ENCODE peak calls at places on chromosomes 11 and 22, in ten cellular contexts. U is T follicular helper cell; Q is stimulated activated CD4-positive, alpha-beta T cell treated with anti-CD3 and anti-CD28 coated beads, Interleukin-15, amount 100 ng/mL, for 48 hours; J is breast epithelium; B is SJSA1; O is cardiac muscle cell; C is endothelial cell; G is progenitor cell of endocrine pancreas; M is GM04504; V is anterior cingulate cortex. R is an unnamed sample.

GRCh38 chr11:917426-917825 is 6.8 kb upstream of the CHID1 start:
- DNase-seq in U (no peak), Q (no peak), J (no peak), B (no peak), O (no peak), C (no peak), G (no peak), M (no peak), V (no peak), R (no peak)

GRCh38 chr11:46724088-46724487 is 5.1 kb downstream of the F2 start:
- DNase-seq in U (no peak), Q (no peak), J (no peak), B (no peak), O (no peak), C (no peak), G (no peak), M (no peak), V (no peak), R (no peak)

GRCh38 chr11:44007746-44008501 is 39.9 kb upstream of the ACCSL start:
- DNase-seq in U (no peak), Q (no peak), J (no peak), B (peak), O (no peak), C (no peak), G (no peak), M (no peak), V (no peak), R (no peak)

GRCh38 chr11:17369685-17370243 is 18.2 kb downstream of the NCR3LG1 start:
- DNase-seq in U (no peak), Q (no peak), J (no peak), B (no peak), O (no peak), C (no peak), G (no peak), M (no peak), V (no peak), R (no peak)

GRCh38 chr22:49973018-49973965 is 12.7 kb downstream of the PIM3 start:
- DNase-seq in U (no peak), Q (no peak), J (no peak), B (no peak), O (no peak), C (no peak), G (no peak), M (no peak), V (no peak), R (no peak)

GRCh38 chr11:12066799-12067508 is 43.4 kb upstream of the MICAL2 start:
- DNase-seq in U (no peak), Q (no peak), J (no peak), B (peak), O (peak), C (no peak), G (no peak), M (peak), V (no peak), R (peak)

GRCh38 chr11:65109231-65110198 is 2.2 kb upstream of the TM7SF2 start:
- DNase-seq in U (no peak), Q (no peak), J (no peak), B (no peak), O (no peak), C (no peak), G (no peak), M (no peak), V (no peak), R (no peak)

GRCh38 chr11:101477926-101478325 is 105.9 kb downstream of the TRPC6 start:
- DNase-seq in U (no peak), Q (no peak), J (no peak), B (no peak), O (no peak), C (no peak), G (no peak), M (no peak), V (no peak), R (no peak)

GRCh38 chr11:91435694-91436375 is 788.8 kb upstream of the FAT3 start:
- DNase-seq in U (no peak), Q (no peak), J (no peak), B (no peak), O (no peak), C (no peak), G (no peak), M (no peak), V (no peak), R (no peak)

GRCh38 chr22:48806227-48806781 is 1021.4 kb downstream of the BRD1 start:
- DNase-seq in U (no peak), Q (no peak), J (no peak), B (no peak), O (no peak), C (no peak), G (no peak), M (no peak), V (no peak), R (no peak)

R was measured in HCEC 1CT.